ENCODE peak calls at places on chromosomes 3 and 15, in six cellular contexts. P is GM18507; D is HFF-Myc; N is iPS DF 6.9; T is stimulated activated CD4-positive, alpha-beta T cell treated with anti-CD3 and anti-CD28 coated beads, TNF-alpha, amount 100 ng/mL, for 48 hours; K is HTR-8/SVneo. A is an unnamed sample.

GRCh38 chr15:55912982-55913381 is 80.4 kb downstream of the NEDD4 start:
- DNase-seq in P (no peak), D (no peak), N (no peak), T (no peak), K (no peak), A (no peak)

GRCh38 chr3:123658118-123658859 is 73.4 kb upstream of the HACD2 start:
- DNase-seq in P (no peak), D (no peak), N (no peak), T (no peak), K (no peak), A (peak)

GRCh38 chr3:140386357-140387100 is 291.3 kb upstream of the TRIM42 start:
- DNase-seq in P (no peak), D (no peak), N (no peak), T (no peak), K (no peak), A (no peak)

GRCh38 chr15:76099388-76099787 is 39.6 kb downstream of the TMEM266 start:
- DNase-seq in P (no peak), D (no peak), N (no peak), T (no peak), K (no peak), A (no peak)

GRCh38 chr15:94346272-94346671 is 114.9 kb downstream of the MCTP2 start:
- DNase-seq in P (no peak), D (no peak), N (no peak), T (no peak), K (no peak), A (no peak)

GRCh38 chr3:70984756-70985155 is 598.8 kb downstream of the FOXP1 start:
- DNase-seq in P (no peak), D (no peak), N (no peak), T (no peak), K (no peak), A (no peak)

GRCh38 chr15:45641374-45641778 is 6.5 kb downstream of the SQOR start:
- DNase-seq in P (no peak), D (no peak), N (no peak), T (no peak), K (no peak), A (peak)

GRCh38 chr3:187013080-187013838 is 82.9 kb downstream of the ST6GAL1 start:
- DNase-seq in P (no peak), D (no peak), N (no peak), T (no peak), K (no peak), A (peak)

GRCh38 chr3:59133350-59133749 is 83.5 kb upstream of the CFAP20DC start:
- DNase-seq in P (no peak), D (no peak), N (no peak), T (no peak), K (no peak), A (peak)

GRCh38 chr3:28835249-28835648 is 445.6 kb upstream of the RBMS3 start:
- DNase-seq in P (no peak), D (no peak), N (no peak), T (no peak), K (no peak), A (no peak)

GRCh38 chr3:66411436-66411835 is 89.4 kb downstream of the LRIG1 start:
- DNase-seq in P (no peak), D (no peak), N (no peak), T (no peak), K (no peak), A (no peak)

GRCh38 chr3:143088835-143089234 is 30.7 kb upstream of the CHST2 start:
- DNase-seq in P (no peak), D (no peak), N (no peak), T (no peak), K (no peak), A (no peak)

GRCh38 chr3:185999221-185999620 is 61.4 kb upstream of the TRA2B start:
- DNase-seq in P (no peak), D (no peak), N (no peak), T (no peak), K (no peak), A (no peak)

GRCh38 chr3:38214560-38214959 is 49.2 kb downstream of the OXSR1 start:
- DNase-seq in P (no peak), D (no peak), N (no peak), T (no peak), K (no peak), A (no peak)

GRCh38 chr3:147419062-147419701 is 10.0 kb downstream of the ZIC1 start:
- DNase-seq in P (no peak), D (peak), N (no peak), T (no peak), K (peak), A (peak)

GRCh38 chr3:106014518-106014917 is 145.7 kb upstream of the CBLB start:
- DNase-seq in P (no peak), D (no peak), N (no peak), T (no peak), K (no peak), A (no peak)

GRCh38 chr15:25859838-25860645 is 3.1 kb downstream of the ATP10A start:
- DNase-seq in P (no peak), D (no peak), N (no peak), T (no peak), K (no peak), A (no peak)

GRCh38 chr3:157077565-157077991 is 82.4 kb downstream of the CCNL1 start:
- DNase-seq in P (no peak), D (no peak), N (no peak), T (no peak), K (no peak), A (no peak)

GRCh38 chr3:134606033-134607025 is 44.5 kb downstream of the KY start:
- DNase-seq in P (no peak), D (no peak), N (no peak), T (no peak), K (no peak), A (no peak)

A was measured in fibroblast of the conjunctiva.